ENCODE peak calls at places on chromosomes 12 and 14, in six cellular contexts. S is stimulated activated CD8-positive, alpha-beta memory T cell treated with anti-CD3 and anti-CD28 coated beads, Interleukin-15, amount 100 ng/mL, for 24 hours; Q is right cardiac atrium; H is HuH-7; F is small intestine; Y is NCI-H187 treated with DMSO at 0.1 percent for 48 hours. W is an unnamed sample.

GRCh38 chr12:69476276-69477017 is 6.3 kb downstream of the FRS2 start:
- DNase-seq in H (no peak), Q (no peak), Y (no peak), S (no peak), F (no peak), W (no peak)

GRCh38 chr12:68759852-68760251 is 13.9 kb downstream of the SLC35E3 start:
- DNase-seq in F (no peak), S (no peak), H (no peak), Y (no peak), Q (no peak), W (no peak)

GRCh38 chr14:100576091-100577085 is 10.8 kb downstream of the BEGAIN start:
- DNase-seq in Q (peak; percentile 37), F (no peak), Y (no peak), H (no peak), S (no peak), W (no peak)

GRCh38 chr12:11499802-11500201 is 104.4 kb upstream of the PRB2 start:
- DNase-seq in Y (no peak), H (no peak), S (no peak), Q (peak; percentile 54), F (no peak), W (no peak)

GRCh38 chr12:1906579-1906978 is 11.9 kb downstream of the CACNA2D4 start:
- DNase-seq in Y (no peak), S (no peak), F (no peak), H (no peak), Q (no peak), W (no peak)

GRCh38 chr12:6161124-6161882 is 36.8 kb upstream of the VWF start:
- DNase-seq in S (no peak), Q (peak; percentile 82), H (no peak), Y (no peak), F (no peak), W (no peak)

GRCh38 chr14:49497725-49498348 is 88.3 kb downstream of the RPS29 start:
- DNase-seq in F (peak; percentile 77), Y (peak; percentile 57), H (peak; percentile 15), S (no peak), Q (no peak), W (peak; percentile 26)

GRCh38 chr14:36870776-36871175 is 209.1 kb downstream of the PAX9 start:
- DNase-seq in Y (no peak), Q (no peak), H (no peak), F (no peak), S (no peak), W (no peak)

GRCh38 chr14:24297190-24297964 is 2.2 kb downstream of the DHRS1 start:
- DNase-seq in Y (no peak), H (peak; percentile 68), F (peak; percentile 66), Q (no peak), S (no peak), W (peak; percentile 44)

GRCh38 chr12:75672212-75672611 is 160.8 kb upstream of the KRR1 start:
- DNase-seq in S (no peak), H (no peak), Y (no peak), Q (no peak), F (no peak), W (no peak)

GRCh38 chr12:42862055-42862454 is 272.5 kb upstream of the PRICKLE1 start:
- DNase-seq in F (no peak), H (no peak), Y (no peak), S (no peak), Q (no peak), W (no peak)

GRCh38 chr12:69982081-69982480 is 157.1 kb downstream of the MYRFL start:
- DNase-seq in Q (no peak), S (no peak), H (no peak), F (peak; percentile 84), Y (no peak), W (no peak)

GRCh38 chr14:56211124-56211523 is 92.9 kb downstream of the PELI2 start:
- DNase-seq in S (no peak), F (no peak), Q (no peak), Y (no peak), H (no peak), W (no peak)

GRCh38 chr14:80385340-80385739 is 174.0 kb upstream of the DIO2 start:
- DNase-seq in Y (no peak), S (no peak), F (no peak), H (no peak), Q (no peak), W (no peak)

GRCh38 chr14:61608245-61609142 is 86.8 kb upstream of the HIF1A start:
- DNase-seq in Y (peak; percentile 95), H (no peak), S (no peak), Q (no peak), F (peak; percentile 36), W (peak; percentile 75)

GRCh38 chr14:64541261-64541970 is 875 bp downstream of the HSPA2 start:
- DNase-seq in S (no peak), Q (peak; percentile 78), H (no peak), Y (no peak), F (no peak), W (no peak)

GRCh38 chr14:91252901-91253794 is 8.6 kb upstream of the GPR68 start:
- DNase-seq in S (no peak), H (peak; percentile 41), Q (peak; percentile 78), Y (no peak), F (peak; percentile 41), W (no peak)

GRCh38 chr12:70227911-70228310 is 15.3 kb upstream of the CNOT2 start:
- DNase-seq in Y (no peak), S (no peak), H (no peak), Q (no peak), F (peak; percentile 27), W (no peak)

GRCh38 chr12:45959025-45959424 is 31.3 kb downstream of the SCAF11 start:
- DNase-seq in Q (no peak), F (no peak), Y (no peak), H (no peak), S (no peak), W (no peak)

GRCh38 chr14:65791551-65791981 is 379.0 kb downstream of the FUT8 start:
- DNase-seq in Q (no peak), F (no peak), H (no peak), S (no peak), Y (no peak), W (no peak)

GRCh38 chr14:55043528-55043927 is 7.9 kb upstream of the MAPK1IP1L start:
- DNase-seq in Y (no peak), H (no peak), Q (no peak), S (no peak), F (no peak), W (no peak)

GRCh38 chr12:110224379-110225304 is 56.4 kb upstream of the ATP2A2 start:
- DNase-seq in H (no peak), F (peak; percentile 33), S (no peak), Y (no peak), Q (no peak), W (peak; percentile 50)

GRCh38 chr14:104972301-104973211 is 5.6 kb downstream of the AHNAK2 start:
- DNase-seq in Y (no peak), H (no peak), F (peak; percentile 91), Q (peak; percentile 59), S (no peak), W (no peak)

GRCh38 chr12:68042212-68042699 is 53.0 kb downstream of the IFNG-AS1 start:
- DNase-seq in S (no peak), F (no peak), H (no peak), Y (peak; percentile 47), Q (no peak), W (no peak)

GRCh38 chr12:97275261-97276197 is 187.1 kb upstream of the RMST start:
- DNase-seq in H (no peak), Q (no peak), S (no peak), Y (no peak), F (no peak), W (peak; percentile 10)

GRCh38 chr14:94213021-94213420 is 38.9 kb downstream of the PPP4R4 start:
- DNase-seq in F (no peak), Q (no peak), H (no peak), S (no peak), Y (no peak), W (no peak)

GRCh38 chr12:54605138-54605970 is 16.9 kb upstream of the PPP1R1A start:
- DNase-seq in Q (no peak), F (no peak), H (no peak), Y (no peak), S (no peak), W (no peak)

GRCh38 chr12:1936406-1937320 is 18.2 kb upstream of the CACNA2D4 start:
- DNase-seq in Q (peak; percentile 86), F (peak; percentile 82), H (no peak), Y (no peak), S (no peak), W (no peak)

GRCh38 chr12:113874999-113875561 is 91.0 kb downstream of the RBM19 start:
- DNase-seq in S (no peak), Q (no peak), F (no peak), H (no peak), Y (no peak), W (no peak)

GRCh38 chr12:74899031-74899829 is 310.4 kb downstream of the KCNC2 start:
- DNase-seq in S (no peak), F (no peak), Q (no peak), Y (no peak), H (no peak), W (no peak)

W was measured in HAP-1.